ENCODE peak calls at places on chromosomes 6 and 20, in four cellular contexts. One of them, this sample, is unnamed. For H3K27me3, the result is how much of the 10 kb centered on the place peaks cover.

GRCh38 chr6:42316981-42317380 is 99.3 kb upstream of the MRPS10 start:
- DNase-seq in tibial nerve: no peak
- DNase-seq in HCT116: no peak
- DNase-seq in brain microvascular endothelial cell: no peak
- DNase-seq in this sample: no peak

GRCh38 chr20:38631155-38632022 is 29.8 kb downstream of the ARHGAP40 start:
- DNase-seq in HCT116: no peak
- DNase-seq in brain microvascular endothelial cell: peak
- DNase-seq in tibial nerve: no peak
- DNase-seq in this sample: no peak

GRCh38 chr20:24696396-24696795 is 227.0 kb downstream of the SYNDIG1 start:
- DNase-seq in brain microvascular endothelial cell: no peak
- DNase-seq in tibial nerve: no peak
- DNase-seq in HCT116: no peak
- DNase-seq in this sample: no peak

GRCh38 chr20:568865-569415 is 25.4 kb upstream of the CSNK2A1 start:
- DNase-seq in brain microvascular endothelial cell: no peak
- DNase-seq in HCT116: no peak
- DNase-seq in tibial nerve: no peak
- DNase-seq in this sample: no peak

GRCh38 chr20:38889792-38890496 is 36.3 kb upstream of the FAM83D start:
- DNase-seq in brain microvascular endothelial cell: no peak
- DNase-seq in tibial nerve: no peak
- DNase-seq in HCT116: no peak
- DNase-seq in this sample: no peak

GRCh38 chr20:45911486-45912343 is at the start of gene PLTP:
- DNase-seq in tibial nerve: peak
- DNase-seq in brain microvascular endothelial cell: peak
- DNase-seq in HCT116: no peak
- DNase-seq in this sample: no peak

GRCh38 chr20:23163562-23163961 is 77.4 kb upstream of the CD93 start:
- DNase-seq in brain microvascular endothelial cell: no peak
- DNase-seq in HCT116: no peak
- DNase-seq in tibial nerve: no peak
- DNase-seq in this sample: no peak

GRCh38 chr6:50113114-50113857 is 63.6 kb upstream of the DEFB112 start:
- DNase-seq in tibial nerve: no peak
- DNase-seq in brain microvascular endothelial cell: no peak
- DNase-seq in HCT116: no peak
- DNase-seq in this sample: no peak

GRCh38 chr6:38279423-38279822 is 360.3 kb downstream of the BTBD9 start:
- DNase-seq in tibial nerve: no peak
- DNase-seq in HCT116: no peak
- DNase-seq in brain microvascular endothelial cell: no peak
- DNase-seq in this sample: no peak

GRCh38 chr6:28940294-28940858 is 16.6 kb upstream of the TRIM27 start:
- DNase-seq in HCT116: no peak
- DNase-seq in brain microvascular endothelial cell: no peak
- DNase-seq in tibial nerve: no peak
- DNase-seq in this sample: peak
- H3K27ac ChIP-seq in HCT116: peak
- H3K27ac ChIP-seq in brain microvascular endothelial cell: peak
- H3K27ac ChIP-seq in tibial nerve: peak
- H3K27ac ChIP-seq in this sample: peak

GRCh38 chr6:52925042-52925441 is 15.5 kb upstream of the GSTA3 start:
- DNase-seq in tibial nerve: no peak
- DNase-seq in HCT116: no peak
- DNase-seq in brain microvascular endothelial cell: no peak
- DNase-seq in this sample: peak

GRCh38 chr6:52925919-52926792 is 16.7 kb upstream of the GSTA3 start:
- DNase-seq in HCT116: no peak
- DNase-seq in brain microvascular endothelial cell: no peak
- DNase-seq in tibial nerve: no peak
- DNase-seq in this sample: no peak

GRCh38 chr6:52921743-52922142 is 12.2 kb upstream of the GSTA3 start:
- DNase-seq in tibial nerve: no peak
- DNase-seq in HCT116: no peak
- DNase-seq in brain microvascular endothelial cell: no peak
- DNase-seq in this sample: no peak

DNA sequence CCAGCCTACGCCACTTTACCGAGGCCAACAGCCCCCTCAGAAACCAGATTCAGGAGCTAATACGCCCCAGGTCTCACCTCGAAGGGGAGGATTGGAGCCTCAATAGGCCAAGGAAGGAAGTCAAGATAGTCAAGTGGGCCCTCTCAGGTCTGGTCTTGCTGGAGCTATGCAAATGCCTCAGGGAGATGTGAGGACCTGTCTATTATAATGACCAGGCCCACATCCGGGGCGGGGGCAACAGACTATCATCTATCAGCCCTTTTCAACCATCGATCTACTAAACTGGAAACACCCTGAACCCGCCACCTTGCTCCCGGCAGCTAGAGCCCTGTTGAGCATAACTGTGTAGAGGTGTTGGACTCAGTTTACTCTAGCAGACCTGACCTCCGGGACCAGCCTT is 12.7 kb upstream of the GSTA3 start:
- DNase-seq in brain microvascular endothelial cell: no peak
- DNase-seq in tibial nerve: no peak
- DNase-seq in HCT116: no peak
- DNase-seq in this sample: no peak
- H3K27me3 ChIP-seq in brain microvascular endothelial cell: under half
- H3K27me3 ChIP-seq in tibial nerve: under half
- H3K27me3 ChIP-seq in HCT116: under half
- H3K27me3 ChIP-seq in this sample: under half

DNA sequence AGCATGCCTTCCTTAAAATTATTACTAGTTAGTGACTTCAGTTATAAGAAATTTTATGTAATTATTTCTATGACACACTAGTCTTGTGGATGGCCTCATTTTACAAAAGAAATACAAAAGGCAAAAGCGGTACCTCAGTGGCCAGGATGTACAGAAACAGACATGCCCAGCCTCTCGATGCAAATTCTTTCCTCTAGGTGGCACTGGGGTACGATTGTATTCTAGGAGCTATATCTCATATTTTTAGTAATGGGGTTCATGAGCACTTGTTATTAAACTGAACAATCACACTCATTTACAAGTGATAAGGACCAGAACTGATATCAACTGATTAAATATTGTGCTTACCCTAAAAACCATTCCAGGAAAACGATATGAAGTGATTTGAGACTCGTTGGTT is 59.8 kb downstream of the SOD2 start:
- DNase-seq in tibial nerve: no peak
- DNase-seq in HCT116: peak
- DNase-seq in brain microvascular endothelial cell: peak
- DNase-seq in this sample: peak
- TF ChIP-seq CTCF in tibial nerve: no peak
- TF ChIP-seq CTCF in HCT116: peak
- TF ChIP-seq CTCF in brain microvascular endothelial cell: peak
- TF ChIP-seq CTCF in this sample: peak

GRCh38 chr20:50434321-50434652 is 75.9 kb upstream of the PTPN1 start:
- DNase-seq in tibial nerve: no peak
- DNase-seq in HCT116: no peak
- DNase-seq in brain microvascular endothelial cell: no peak
- DNase-seq in this sample: no peak

GRCh38 chr20:50435397-50436051 is 74.7 kb upstream of the PTPN1 start:
- DNase-seq in brain microvascular endothelial cell: no peak
- DNase-seq in tibial nerve: no peak
- DNase-seq in HCT116: no peak
- DNase-seq in this sample: no peak

GRCh38 chr20:50436052-50436656 is 74.0 kb upstream of the PTPN1 start:
- DNase-seq in tibial nerve: no peak
- DNase-seq in HCT116: no peak
- DNase-seq in brain microvascular endothelial cell: no peak
- DNase-seq in this sample: no peak

GRCh38 chr20:50433001-50433400 is 77.2 kb upstream of the PTPN1 start:
- DNase-seq in tibial nerve: no peak
- DNase-seq in HCT116: no peak
- DNase-seq in brain microvascular endothelial cell: no peak
- DNase-seq in this sample: no peak

GRCh38 chr20:50434653-50435396 is 75.4 kb upstream of the PTPN1 start:
- DNase-seq in HCT116: no peak
- DNase-seq in tibial nerve: no peak
- DNase-seq in brain microvascular endothelial cell: peak
- DNase-seq in this sample: peak
- H3K27ac ChIP-seq in HCT116: no peak
- H3K27ac ChIP-seq in tibial nerve: peak
- H3K27ac ChIP-seq in brain microvascular endothelial cell: peak
- H3K27ac ChIP-seq in this sample: peak